ENCODE peak calls at places on chromosomes 12 and 14, in nine cellular contexts. One of them, this sample, is unnamed.

GRCh38 chr14:22422238-22422637 is 166.8 kb downstream of the DAD1 start:
- DNase-seq in Right ventricle myocardium superior: no peak
- DNase-seq in neural crest cell: no peak
- DNase-seq in ELF-1: no peak
- DNase-seq in activated CD8-positive, alpha-beta memory T cell treated with anti-CD3 and anti-CD28 coated beads for 24 hours: no peak
- DNase-seq in globus pallidus: no peak
- DNase-seq in fibroblast of villous mesenchyme: no peak
- DNase-seq in effector CD4-positive, alpha-beta T cell: no peak
- DNase-seq in T-helper 9 cell: no peak
- DNase-seq in this sample: no peak

GRCh38 chr12:131941987-131942341 is 7.8 kb upstream of the EP400 start:
- DNase-seq in Right ventricle myocardium superior: no peak
- DNase-seq in neural crest cell: no peak
- DNase-seq in ELF-1: no peak
- DNase-seq in activated CD8-positive, alpha-beta memory T cell treated with anti-CD3 and anti-CD28 coated beads for 24 hours: no peak
- DNase-seq in globus pallidus: no peak
- DNase-seq in fibroblast of villous mesenchyme: no peak
- DNase-seq in effector CD4-positive, alpha-beta T cell: no peak
- DNase-seq in T-helper 9 cell: no peak
- DNase-seq in this sample: no peak

GRCh38 chr14:104118006-104118844 is 20.2 kb upstream of the KIF26A start:
- DNase-seq in Right ventricle myocardium superior: peak
- DNase-seq in neural crest cell: no peak
- DNase-seq in ELF-1: no peak
- DNase-seq in activated CD8-positive, alpha-beta memory T cell treated with anti-CD3 and anti-CD28 coated beads for 24 hours: no peak
- DNase-seq in globus pallidus: no peak
- DNase-seq in fibroblast of villous mesenchyme: no peak
- DNase-seq in effector CD4-positive, alpha-beta T cell: no peak
- DNase-seq in T-helper 9 cell: no peak
- DNase-seq in this sample: no peak

GRCh38 chr12:120230326-120230973 is 29.5 kb upstream of the RPLP0 start:
- DNase-seq in Right ventricle myocardium superior: peak
- DNase-seq in neural crest cell: no peak
- DNase-seq in ELF-1: peak
- DNase-seq in activated CD8-positive, alpha-beta memory T cell treated with anti-CD3 and anti-CD28 coated beads for 24 hours: no peak
- DNase-seq in globus pallidus: no peak
- DNase-seq in fibroblast of villous mesenchyme: peak
- DNase-seq in effector CD4-positive, alpha-beta T cell: no peak
- DNase-seq in T-helper 9 cell: no peak
- DNase-seq in this sample: no peak

GRCh38 chr12:69936214-69936731 is 111.2 kb downstream of the MYRFL start:
- DNase-seq in Right ventricle myocardium superior: no peak
- DNase-seq in neural crest cell: no peak
- DNase-seq in ELF-1: peak
- DNase-seq in activated CD8-positive, alpha-beta memory T cell treated with anti-CD3 and anti-CD28 coated beads for 24 hours: no peak
- DNase-seq in globus pallidus: no peak
- DNase-seq in fibroblast of villous mesenchyme: no peak
- DNase-seq in effector CD4-positive, alpha-beta T cell: no peak
- DNase-seq in T-helper 9 cell: no peak
- DNase-seq in this sample: no peak

GRCh38 chr14:68236525-68236924 is 416.9 kb downstream of the RAD51B start:
- DNase-seq in Right ventricle myocardium superior: no peak
- DNase-seq in neural crest cell: no peak
- DNase-seq in ELF-1: no peak
- DNase-seq in activated CD8-positive, alpha-beta memory T cell treated with anti-CD3 and anti-CD28 coated beads for 24 hours: no peak
- DNase-seq in globus pallidus: no peak
- DNase-seq in fibroblast of villous mesenchyme: peak
- DNase-seq in effector CD4-positive, alpha-beta T cell: no peak
- DNase-seq in T-helper 9 cell: no peak
- DNase-seq in this sample: no peak

GRCh38 chr12:110135012-110135411 is 10.9 kb downstream of the IFT81 start:
- DNase-seq in Right ventricle myocardium superior: no peak
- DNase-seq in neural crest cell: no peak
- DNase-seq in ELF-1: no peak
- DNase-seq in activated CD8-positive, alpha-beta memory T cell treated with anti-CD3 and anti-CD28 coated beads for 24 hours: no peak
- DNase-seq in globus pallidus: no peak
- DNase-seq in fibroblast of villous mesenchyme: peak
- DNase-seq in effector CD4-positive, alpha-beta T cell: no peak
- DNase-seq in T-helper 9 cell: no peak
- DNase-seq in this sample: no peak

GRCh38 chr12:103924761-103925641 is 5.2 kb upstream of the HSP90B1 start:
- DNase-seq in Right ventricle myocardium superior: no peak
- DNase-seq in neural crest cell: no peak
- DNase-seq in ELF-1: peak
- DNase-seq in activated CD8-positive, alpha-beta memory T cell treated with anti-CD3 and anti-CD28 coated beads for 24 hours: peak
- DNase-seq in globus pallidus: no peak
- DNase-seq in fibroblast of villous mesenchyme: peak
- DNase-seq in effector CD4-positive, alpha-beta T cell: no peak
- DNase-seq in T-helper 9 cell: no peak
- DNase-seq in this sample: no peak

GRCh38 chr12:71607494-71608330 is 55.9 kb downstream of the ZFC3H1 start:
- DNase-seq in Right ventricle myocardium superior: no peak
- DNase-seq in neural crest cell: no peak
- DNase-seq in ELF-1: no peak
- DNase-seq in activated CD8-positive, alpha-beta memory T cell treated with anti-CD3 and anti-CD28 coated beads for 24 hours: no peak
- DNase-seq in globus pallidus: peak
- DNase-seq in fibroblast of villous mesenchyme: no peak
- DNase-seq in effector CD4-positive, alpha-beta T cell: no peak
- DNase-seq in T-helper 9 cell: no peak
- DNase-seq in this sample: no peak

GRCh38 chr12:6562881-6563280 is 5.2 kb downstream of the NOP2 start:
- DNase-seq in Right ventricle myocardium superior: no peak
- DNase-seq in neural crest cell: no peak
- DNase-seq in ELF-1: no peak
- DNase-seq in activated CD8-positive, alpha-beta memory T cell treated with anti-CD3 and anti-CD28 coated beads for 24 hours: no peak
- DNase-seq in globus pallidus: no peak
- DNase-seq in fibroblast of villous mesenchyme: no peak
- DNase-seq in effector CD4-positive, alpha-beta T cell: no peak
- DNase-seq in T-helper 9 cell: no peak
- DNase-seq in this sample: no peak

GRCh38 chr14:31277085-31277484 is 69.5 kb upstream of the HECTD1 start:
- DNase-seq in Right ventricle myocardium superior: no peak
- DNase-seq in neural crest cell: no peak
- DNase-seq in ELF-1: no peak
- DNase-seq in activated CD8-positive, alpha-beta memory T cell treated with anti-CD3 and anti-CD28 coated beads for 24 hours: no peak
- DNase-seq in globus pallidus: no peak
- DNase-seq in fibroblast of villous mesenchyme: no peak
- DNase-seq in effector CD4-positive, alpha-beta T cell: no peak
- DNase-seq in T-helper 9 cell: no peak
- DNase-seq in this sample: no peak

GRCh38 chr12:56931474-56931978 is 2.7 kb downstream of the SDR9C7 start:
- DNase-seq in Right ventricle myocardium superior: no peak
- DNase-seq in neural crest cell: peak
- DNase-seq in ELF-1: peak
- DNase-seq in activated CD8-positive, alpha-beta memory T cell treated with anti-CD3 and anti-CD28 coated beads for 24 hours: peak
- DNase-seq in globus pallidus: peak
- DNase-seq in fibroblast of villous mesenchyme: peak
- DNase-seq in effector CD4-positive, alpha-beta T cell: no peak
- DNase-seq in T-helper 9 cell: no peak
- DNase-seq in this sample: no peak

GRCh38 chr14:29321646-29322045 is 555.1 kb downstream of the FOXG1 start:
- DNase-seq in Right ventricle myocardium superior: no peak
- DNase-seq in neural crest cell: no peak
- DNase-seq in ELF-1: no peak
- DNase-seq in activated CD8-positive, alpha-beta memory T cell treated with anti-CD3 and anti-CD28 coated beads for 24 hours: no peak
- DNase-seq in globus pallidus: no peak
- DNase-seq in fibroblast of villous mesenchyme: peak
- DNase-seq in effector CD4-positive, alpha-beta T cell: no peak
- DNase-seq in T-helper 9 cell: no peak
- DNase-seq in this sample: no peak

GRCh38 chr12:106840217-106840616 is 65.7 kb downstream of the RIC8B start:
- DNase-seq in Right ventricle myocardium superior: no peak
- DNase-seq in neural crest cell: no peak
- DNase-seq in ELF-1: no peak
- DNase-seq in activated CD8-positive, alpha-beta memory T cell treated with anti-CD3 and anti-CD28 coated beads for 24 hours: no peak
- DNase-seq in globus pallidus: no peak
- DNase-seq in fibroblast of villous mesenchyme: peak
- DNase-seq in effector CD4-positive, alpha-beta T cell: no peak
- DNase-seq in T-helper 9 cell: no peak
- DNase-seq in this sample: peak

GRCh38 chr12:55745361-55746146 is 2.6 kb downstream of the GDF11 start:
- DNase-seq in Right ventricle myocardium superior: no peak
- DNase-seq in neural crest cell: peak
- DNase-seq in ELF-1: peak
- DNase-seq in activated CD8-positive, alpha-beta memory T cell treated with anti-CD3 and anti-CD28 coated beads for 24 hours: no peak
- DNase-seq in globus pallidus: no peak
- DNase-seq in fibroblast of villous mesenchyme: peak
- DNase-seq in effector CD4-positive, alpha-beta T cell: no peak
- DNase-seq in T-helper 9 cell: no peak
- DNase-seq in this sample: no peak

GRCh38 chr12:107429006-107429698 is 256.4 kb upstream of the PWP1 start:
- DNase-seq in Right ventricle myocardium superior: no peak
- DNase-seq in neural crest cell: no peak
- DNase-seq in ELF-1: no peak
- DNase-seq in activated CD8-positive, alpha-beta memory T cell treated with anti-CD3 and anti-CD28 coated beads for 24 hours: no peak
- DNase-seq in globus pallidus: no peak
- DNase-seq in fibroblast of villous mesenchyme: no peak
- DNase-seq in effector CD4-positive, alpha-beta T cell: no peak
- DNase-seq in T-helper 9 cell: no peak
- DNase-seq in this sample: no peak

GRCh38 chr12:57215668-57216013 is 953 bp upstream of the NXPH4 start:
- DNase-seq in Right ventricle myocardium superior: no peak
- DNase-seq in neural crest cell: no peak
- DNase-seq in ELF-1: no peak
- DNase-seq in activated CD8-positive, alpha-beta memory T cell treated with anti-CD3 and anti-CD28 coated beads for 24 hours: peak
- DNase-seq in globus pallidus: no peak
- DNase-seq in fibroblast of villous mesenchyme: no peak
- DNase-seq in effector CD4-positive, alpha-beta T cell: no peak
- DNase-seq in T-helper 9 cell: no peak
- DNase-seq in this sample: no peak

GRCh38 chr12:69639400-69640016 is 28.8 kb upstream of the LRRC10 start:
- DNase-seq in Right ventricle myocardium superior: peak
- DNase-seq in neural crest cell: peak
- DNase-seq in ELF-1: peak
- DNase-seq in activated CD8-positive, alpha-beta memory T cell treated with anti-CD3 and anti-CD28 coated beads for 24 hours: peak
- DNase-seq in globus pallidus: peak
- DNase-seq in fibroblast of villous mesenchyme: peak
- DNase-seq in effector CD4-positive, alpha-beta T cell: peak
- DNase-seq in T-helper 9 cell: peak
- DNase-seq in this sample: no peak

GRCh38 chr14:54901380-54902142 is 1.1 kb downstream of the GCH1 start:
- DNase-seq in Right ventricle myocardium superior: no peak
- DNase-seq in neural crest cell: no peak
- DNase-seq in ELF-1: no peak
- DNase-seq in activated CD8-positive, alpha-beta memory T cell treated with anti-CD3 and anti-CD28 coated beads for 24 hours: no peak
- DNase-seq in globus pallidus: no peak
- DNase-seq in fibroblast of villous mesenchyme: no peak
- DNase-seq in effector CD4-positive, alpha-beta T cell: no peak
- DNase-seq in T-helper 9 cell: peak
- DNase-seq in this sample: no peak

GRCh38 chr14:104424406-104425072 is 155.0 kb upstream of the C14orf180 start:
- DNase-seq in Right ventricle myocardium superior: peak
- DNase-seq in neural crest cell: no peak
- DNase-seq in ELF-1: no peak
- DNase-seq in activated CD8-positive, alpha-beta memory T cell treated with anti-CD3 and anti-CD28 coated beads for 24 hours: no peak
- DNase-seq in globus pallidus: peak
- DNase-seq in fibroblast of villous mesenchyme: no peak
- DNase-seq in effector CD4-positive, alpha-beta T cell: no peak
- DNase-seq in T-helper 9 cell: no peak
- DNase-seq in this sample: no peak

GRCh38 chr14:61703342-61704129 is 8.2 kb downstream of the HIF1A start:
- DNase-seq in Right ventricle myocardium superior: no peak
- DNase-seq in neural crest cell: no peak
- DNase-seq in ELF-1: no peak
- DNase-seq in activated CD8-positive, alpha-beta memory T cell treated with anti-CD3 and anti-CD28 coated beads for 24 hours: no peak
- DNase-seq in globus pallidus: no peak
- DNase-seq in fibroblast of villous mesenchyme: no peak
- DNase-seq in effector CD4-positive, alpha-beta T cell: no peak
- DNase-seq in T-helper 9 cell: no peak
- DNase-seq in this sample: no peak